ENCODE peak calls at places on chromosomes 11 and 22, in ten cellular contexts. One of them, this sample, is unnamed. For H3K4me1, the result is how much of the 10 kb centered on the place peaks cover.

GRCh38 chr11:11215944-11216343 is 137.1 kb downstream of the CSNK2A3 start:
- DNase-seq in uterus: no peak
- DNase-seq in Peyer's patch: no peak
- DNase-seq in HCT116: no peak
- DNase-seq in esophagus squamous epithelium: no peak
- DNase-seq in adrenal gland: no peak
- DNase-seq in stomach: no peak
- DNase-seq in A549: no peak
- DNase-seq in IMR-90: no peak
- DNase-seq in GM12878: no peak
- DNase-seq in this sample: no peak

GRCh38 chr11:67412495-67413179 is 2.8 kb upstream of the CARNS1 start:
- DNase-seq in stomach: no peak
- DNase-seq in GM12878: no peak
- DNase-seq in Peyer's patch: no peak
- DNase-seq in adrenal gland: no peak
- DNase-seq in esophagus squamous epithelium: no peak
- DNase-seq in A549: no peak
- DNase-seq in IMR-90: no peak
- DNase-seq in uterus: no peak
- DNase-seq in HCT116: no peak
- DNase-seq in this sample: no peak

GRCh38 chr11:28243057-28243456 is 134.9 kb downstream of the METTL15 start:
- DNase-seq in esophagus squamous epithelium: no peak
- DNase-seq in IMR-90: no peak
- DNase-seq in uterus: no peak
- DNase-seq in HCT116: no peak
- DNase-seq in Peyer's patch: no peak
- DNase-seq in adrenal gland: no peak
- DNase-seq in A549: no peak
- DNase-seq in stomach: no peak
- DNase-seq in GM12878: no peak
- DNase-seq in this sample: no peak

GRCh38 chr22:32050678-32051515 is 7.8 kb downstream of the SLC5A1 start:
- DNase-seq in IMR-90: peak
- DNase-seq in HCT116: peak
- DNase-seq in Peyer's patch: no peak
- DNase-seq in uterus: no peak
- DNase-seq in stomach: peak
- DNase-seq in A549: peak
- DNase-seq in adrenal gland: peak
- DNase-seq in esophagus squamous epithelium: no peak
- DNase-seq in GM12878: peak
- DNase-seq in this sample: no peak

GRCh38 chr22:28075260-28075981 is 156.4 kb upstream of the PITPNB start:
- DNase-seq in A549: peak
- DNase-seq in adrenal gland: peak
- DNase-seq in IMR-90: peak
- DNase-seq in esophagus squamous epithelium: no peak
- DNase-seq in HCT116: no peak
- DNase-seq in GM12878: no peak
- DNase-seq in uterus: peak
- DNase-seq in stomach: peak
- DNase-seq in Peyer's patch: no peak
- DNase-seq in this sample: no peak

GRCh38 chr11:75714211-75714610 is 3.4 kb upstream of the MOGAT2 start:
- DNase-seq in HCT116: no peak
- DNase-seq in stomach: no peak
- DNase-seq in Peyer's patch: no peak
- DNase-seq in A549: no peak
- DNase-seq in adrenal gland: no peak
- DNase-seq in GM12878: no peak
- DNase-seq in esophagus squamous epithelium: no peak
- DNase-seq in IMR-90: no peak
- DNase-seq in uterus: no peak
- DNase-seq in this sample: no peak

GRCh38 chr11:108775324-108775723 is 110.5 kb downstream of the DDX10 start:
- DNase-seq in IMR-90: no peak
- DNase-seq in stomach: no peak
- DNase-seq in adrenal gland: no peak
- DNase-seq in esophagus squamous epithelium: no peak
- DNase-seq in uterus: no peak
- DNase-seq in Peyer's patch: no peak
- DNase-seq in HCT116: no peak
- DNase-seq in A549: no peak
- DNase-seq in GM12878: no peak
- DNase-seq in this sample: no peak

GRCh38 chr11:119764108-119764874 is 35.3 kb upstream of the NECTIN1 start:
- DNase-seq in IMR-90: peak
- DNase-seq in GM12878: no peak
- DNase-seq in HCT116: no peak
- DNase-seq in stomach: no peak
- DNase-seq in A549: no peak
- DNase-seq in uterus: peak
- DNase-seq in Peyer's patch: no peak
- DNase-seq in adrenal gland: peak
- DNase-seq in esophagus squamous epithelium: no peak
- DNase-seq in this sample: peak

GRCh38 chr22:48712558-48712957 is 1115.1 kb downstream of the BRD1 start:
- DNase-seq in GM12878: no peak
- DNase-seq in HCT116: no peak
- DNase-seq in adrenal gland: no peak
- DNase-seq in esophagus squamous epithelium: no peak
- DNase-seq in IMR-90: no peak
- DNase-seq in uterus: no peak
- DNase-seq in stomach: no peak
- DNase-seq in Peyer's patch: no peak
- DNase-seq in A549: no peak
- DNase-seq in this sample: no peak

GRCh38 chr11:65430406-65431217 is 8.0 kb downstream of the NEAT1 start:
- DNase-seq in stomach: peak
- DNase-seq in uterus: peak
- DNase-seq in adrenal gland: no peak
- DNase-seq in GM12878: no peak
- DNase-seq in esophagus squamous epithelium: no peak
- DNase-seq in HCT116: no peak
- DNase-seq in IMR-90: peak
- DNase-seq in A549: peak
- DNase-seq in Peyer's patch: peak
- DNase-seq in this sample: peak
- H3K4me1 ChIP-seq in stomach: half or more
- H3K4me1 ChIP-seq in uterus: under half
- H3K4me1 ChIP-seq in adrenal gland: half or more
- H3K4me1 ChIP-seq in GM12878: under half
- H3K4me1 ChIP-seq in esophagus squamous epithelium: half or more
- H3K4me1 ChIP-seq in HCT116: under half
- H3K4me1 ChIP-seq in IMR-90: under half
- H3K4me1 ChIP-seq in A549: half or more
- H3K4me1 ChIP-seq in Peyer's patch: under half
- H3K4me1 ChIP-seq in this sample: half or more

DNA sequence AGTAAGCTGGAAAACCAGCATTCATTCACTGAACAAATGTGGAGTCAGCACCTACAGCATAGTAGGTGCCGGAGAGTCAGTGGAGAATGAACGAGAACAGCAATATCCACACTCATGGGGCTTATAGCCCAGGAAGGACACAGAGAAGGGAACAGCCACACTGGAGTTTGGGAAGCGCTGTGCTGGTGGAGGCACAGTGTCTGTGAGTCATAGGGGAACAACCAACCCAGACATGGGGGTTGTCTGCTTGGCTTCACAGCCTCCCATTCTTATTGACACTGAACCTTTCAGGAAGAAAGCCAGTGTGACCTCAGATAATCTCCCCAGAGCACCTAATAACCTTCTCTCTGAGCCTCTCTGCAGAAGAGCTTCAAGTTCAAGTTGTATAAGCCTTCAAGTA is 56.6 kb upstream of the UBASH3B start:
- DNase-seq in stomach: no peak
- DNase-seq in adrenal gland: peak
- DNase-seq in HCT116: no peak
- DNase-seq in GM12878: no peak
- DNase-seq in Peyer's patch: no peak
- DNase-seq in uterus: no peak
- DNase-seq in IMR-90: no peak
- DNase-seq in esophagus squamous epithelium: no peak
- DNase-seq in A549: peak
- DNase-seq in this sample: no peak
- TF ChIP-seq POLR2A in stomach: no peak
- TF ChIP-seq POLR2A in adrenal gland: no peak
- TF ChIP-seq POLR2A in HCT116: no peak
- TF ChIP-seq POLR2A in GM12878: no peak
- TF ChIP-seq POLR2A in Peyer's patch: no peak
- TF ChIP-seq POLR2A in uterus: no peak
- TF ChIP-seq POLR2A in IMR-90: no peak
- TF ChIP-seq POLR2A in esophagus squamous epithelium: no peak
- TF ChIP-seq POLR2A in A549: no peak
- TF ChIP-seq POLR2A in this sample: no peak

DNA sequence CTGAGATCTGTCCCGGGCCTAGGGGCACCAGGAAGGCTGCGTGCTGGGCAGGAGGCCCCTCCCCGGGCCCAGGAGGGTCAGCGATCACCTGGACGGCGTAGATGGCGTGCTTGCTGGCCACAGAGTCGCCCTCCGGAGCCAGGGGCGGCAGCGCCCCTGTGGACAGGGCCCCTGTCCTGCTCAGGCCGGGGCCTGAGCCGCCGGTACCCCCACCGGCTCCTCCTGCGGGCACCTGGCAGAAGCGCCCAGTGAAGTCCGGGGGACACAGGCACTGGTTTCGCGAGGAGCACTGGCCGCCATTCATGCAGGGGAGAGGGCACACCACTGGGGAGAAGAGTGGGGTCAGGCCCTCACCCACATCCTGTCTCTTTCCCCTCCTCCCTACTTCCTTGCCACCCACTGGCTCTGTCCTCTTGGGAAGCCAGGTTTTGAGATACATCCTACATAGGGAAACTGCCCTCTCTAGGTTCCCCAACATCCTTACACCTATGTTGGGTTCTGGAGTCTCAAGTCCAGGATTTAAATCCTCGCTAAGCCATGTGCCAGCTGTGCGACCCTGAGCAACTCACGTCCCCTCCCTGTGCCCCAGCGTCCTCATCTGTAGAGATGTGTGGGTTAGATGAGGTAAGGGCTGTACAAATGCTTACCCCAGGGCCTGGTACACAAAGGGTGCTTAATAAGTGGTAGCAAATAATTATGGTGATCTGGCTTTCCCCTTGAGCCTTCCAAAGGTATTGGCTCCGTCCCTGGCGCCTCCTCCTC is 3.9 kb downstream of the LTBP3 start:
- DNase-seq in GM12878: no peak
- DNase-seq in stomach: no peak
- DNase-seq in Peyer's patch: no peak
- DNase-seq in adrenal gland: no peak
- DNase-seq in HCT116: no peak
- DNase-seq in uterus: no peak
- DNase-seq in IMR-90: no peak
- DNase-seq in A549: no peak
- DNase-seq in esophagus squamous epithelium: no peak
- DNase-seq in this sample: no peak
- H3K4me1 ChIP-seq in GM12878: under half
- H3K4me1 ChIP-seq in stomach: under half
- H3K4me1 ChIP-seq in Peyer's patch: under half
- H3K4me1 ChIP-seq in adrenal gland: under half
- H3K4me1 ChIP-seq in HCT116: half or more
- H3K4me1 ChIP-seq in uterus: under half
- H3K4me1 ChIP-seq in IMR-90: under half
- H3K4me1 ChIP-seq in A549: half or more
- H3K4me1 ChIP-seq in esophagus squamous epithelium: half or more
- H3K4me1 ChIP-seq in this sample: under half

GRCh38 chr11:126267650-126268049 is 1.0 kb downstream of the SRPRA start:
- DNase-seq in IMR-90: no peak
- DNase-seq in uterus: no peak
- DNase-seq in esophagus squamous epithelium: no peak
- DNase-seq in A549: no peak
- DNase-seq in Peyer's patch: no peak
- DNase-seq in adrenal gland: peak
- DNase-seq in stomach: peak
- DNase-seq in HCT116: no peak
- DNase-seq in GM12878: no peak
- DNase-seq in this sample: no peak

GRCh38 chr11:126263489-126263888 is 5.2 kb downstream of the SRPRA start:
- DNase-seq in IMR-90: no peak
- DNase-seq in uterus: no peak
- DNase-seq in GM12878: no peak
- DNase-seq in Peyer's patch: no peak
- DNase-seq in esophagus squamous epithelium: no peak
- DNase-seq in A549: no peak
- DNase-seq in stomach: no peak
- DNase-seq in HCT116: no peak
- DNase-seq in adrenal gland: no peak
- DNase-seq in this sample: no peak

GRCh38 chr11:126268361-126268707 is 361 bp downstream of the SRPRA start:
- DNase-seq in HCT116: no peak
- DNase-seq in uterus: no peak
- DNase-seq in GM12878: no peak
- DNase-seq in adrenal gland: no peak
- DNase-seq in stomach: no peak
- DNase-seq in esophagus squamous epithelium: no peak
- DNase-seq in IMR-90: no peak
- DNase-seq in A549: no peak
- DNase-seq in Peyer's patch: no peak
- DNase-seq in this sample: no peak

GRCh38 chr11:126265801-126266200 is 2.9 kb downstream of the SRPRA start:
- DNase-seq in uterus: no peak
- DNase-seq in IMR-90: peak
- DNase-seq in esophagus squamous epithelium: no peak
- DNase-seq in Peyer's patch: no peak
- DNase-seq in stomach: no peak
- DNase-seq in A549: peak
- DNase-seq in adrenal gland: no peak
- DNase-seq in HCT116: no peak
- DNase-seq in GM12878: no peak
- DNase-seq in this sample: no peak

GRCh38 chr11:126268708-126269579 is at the start of the genes FOXRED1 and SRPRA:
- DNase-seq in adrenal gland: peak
- DNase-seq in stomach: peak
- DNase-seq in A549: peak
- DNase-seq in Peyer's patch: peak
- DNase-seq in uterus: peak
- DNase-seq in esophagus squamous epithelium: peak
- DNase-seq in IMR-90: peak
- DNase-seq in GM12878: peak
- DNase-seq in HCT116: peak
- DNase-seq in this sample: peak
- TF ChIP-seq POLR2A in adrenal gland: peak
- TF ChIP-seq POLR2A in stomach: no peak
- TF ChIP-seq POLR2A in A549: peak
- TF ChIP-seq POLR2A in Peyer's patch: peak
- TF ChIP-seq POLR2A in uterus: peak
- TF ChIP-seq POLR2A in esophagus squamous epithelium: peak
- TF ChIP-seq POLR2A in IMR-90: peak
- TF ChIP-seq POLR2A in GM12878: peak
- TF ChIP-seq POLR2A in HCT116: peak
- TF ChIP-seq POLR2A in this sample: peak

GRCh38 chr11:68498903-68499883 is 38.6 kb downstream of the PPP6R3 start:
- DNase-seq in HCT116: no peak
- DNase-seq in adrenal gland: no peak
- DNase-seq in GM12878: peak
- DNase-seq in A549: no peak
- DNase-seq in uterus: no peak
- DNase-seq in stomach: no peak
- DNase-seq in esophagus squamous epithelium: no peak
- DNase-seq in Peyer's patch: no peak
- DNase-seq in IMR-90: no peak
- DNase-seq in this sample: no peak
- H3K4me1 ChIP-seq in HCT116: under half
- H3K4me1 ChIP-seq in adrenal gland: half or more
- H3K4me1 ChIP-seq in GM12878: half or more
- H3K4me1 ChIP-seq in A549: under half
- H3K4me1 ChIP-seq in uterus: under half
- H3K4me1 ChIP-seq in stomach: under half
- H3K4me1 ChIP-seq in esophagus squamous epithelium: half or more
- H3K4me1 ChIP-seq in Peyer's patch: under half
- H3K4me1 ChIP-seq in IMR-90: under half
- H3K4me1 ChIP-seq in this sample: half or more